ENCODE peak calls at places on chromosomes 5 and 9, in six cellular contexts. T, A, P, C, V and L are unnamed samples.

GRCh38 chr9:118896356-118897000 is 472.8 kb downstream of the BRINP1 start:
- DNase-seq in T (no peak), A (no peak), P (no peak), C (no peak), V (no peak), L (no peak)

GRCh38 chr5:6355294-6355693 is 23.1 kb downstream of the MED10 start:
- DNase-seq in T (no peak), A (no peak), P (no peak), C (no peak), V (no peak), L (no peak)

GRCh38 chr5:37717613-37718431 is 122.0 kb downstream of the GDNF start:
- DNase-seq in T (no peak), A (peak; percentile 95), P (no peak), C (no peak), V (peak; percentile 88), L (no peak)

GRCh38 chr5:1374680-1375055 is 29.8 kb upstream of the CLPTM1L start:
- DNase-seq in T (no peak), A (no peak), P (no peak), C (no peak), V (peak; percentile 7), L (no peak)

GRCh38 chr9:95242613-95243012 is 74.9 kb downstream of the FANCC start:
- DNase-seq in T (no peak), A (no peak), P (no peak), C (no peak), V (no peak), L (no peak)

GRCh38 chr9:107367727-107368502 is 84.8 kb downstream of the RAD23B start:
- DNase-seq in T (no peak), A (no peak), P (no peak), C (no peak), V (no peak), L (no peak)

GRCh38 chr5:581266-581665 is 30.9 kb upstream of the CEP72 start:
- DNase-seq in T (no peak), A (no peak), P (no peak), C (no peak), V (no peak), L (no peak)

GRCh38 chr9:7500521-7500920 is 299.1 kb downstream of the DMAC1 start:
- DNase-seq in T (no peak), A (no peak), P (no peak), C (no peak), V (no peak), L (no peak)

GRCh38 chr9:3177921-3178320 is 334.0 kb upstream of the PUM3 start:
- DNase-seq in T (no peak), A (no peak), P (no peak), C (no peak), V (peak; percentile 44), L (no peak)

GRCh38 chr9:37404590-37404989 is 17.9 kb upstream of the GRHPR start:
- DNase-seq in T (no peak), A (no peak), P (no peak), C (no peak), V (no peak), L (no peak)

GRCh38 chr5:156479864-156480263 is 152.9 kb downstream of the SGCD start:
- DNase-seq in T (no peak), A (no peak), P (no peak), C (no peak), V (peak; percentile 74), L (no peak)

GRCh38 chr5:173864126-173865075 is 23.7 kb upstream of the CPEB4 start:
- DNase-seq in T (no peak), A (no peak), P (no peak), C (no peak), V (no peak), L (no peak)

GRCh38 chr5:54186912-54187445 is 123.4 kb downstream of the ARL15 start:
- DNase-seq in T (no peak), A (no peak), P (no peak), C (no peak), V (no peak), L (no peak)

GRCh38 chr5:126003309-126003708 is 419.9 kb upstream of the GRAMD2B start:
- DNase-seq in T (no peak), A (no peak), P (no peak), C (no peak), V (peak; percentile 42), L (no peak)

GRCh38 chr9:25678147-25678666 is at the start of gene TUSC1:
- DNase-seq in T (no peak), A (peak; percentile 72), P (peak; percentile 11), C (no peak), V (peak; percentile 89), L (peak; percentile 32)

GRCh38 chr5:170638454-170639220 is 134.8 kb downstream of the KCNIP1 start:
- DNase-seq in T (peak; percentile 58), A (peak; percentile 43), P (peak; percentile 31), C (peak; percentile 52), V (peak; percentile 53), L (peak; percentile 64)

GRCh38 chr9:24051587-24051986 is 225.5 kb upstream of the ELAVL2 start:
- DNase-seq in T (no peak), A (no peak), P (no peak), C (no peak), V (no peak), L (no peak)

GRCh38 chr5:121053055-121053985 is 589.2 kb downstream of the PRR16 start:
- DNase-seq in T (no peak), A (no peak), P (no peak), C (no peak), V (peak; percentile 14), L (no peak)

GRCh38 chr9:113858282-113858681 is 17.8 kb upstream of the ZNF618 start:
- DNase-seq in T (no peak), A (no peak), P (no peak), C (no peak), V (no peak), L (no peak)

GRCh38 chr9:82206490-82206889 is 217.9 kb downstream of the SPATA31D1 start:
- DNase-seq in T (no peak), A (no peak), P (no peak), C (no peak), V (peak; percentile 75), L (no peak)

GRCh38 chr9:120942186-120943001 is 15.8 kb upstream of the TRAF1 start:
- DNase-seq in T (no peak), A (peak; percentile 56), P (no peak), C (no peak), V (peak; percentile 43), L (no peak)

GRCh38 chr9:135139366-135139965 is 52.0 kb downstream of the OLFM1 start:
- DNase-seq in T (no peak), A (no peak), P (no peak), C (no peak), V (no peak), L (no peak)

GRCh38 chr5:176583076-176583475 is 26.9 kb downstream of the GPRIN1 start:
- DNase-seq in T (no peak), A (no peak), P (no peak), C (no peak), V (no peak), L (no peak)

GRCh38 chr9:34664281-34665108 is 2.0 kb upstream of the CCL27 start:
- DNase-seq in T (no peak), A (no peak), P (peak; percentile 76), C (no peak), V (peak; percentile 83), L (no peak)

GRCh38 chr5:14156611-14157493 is 13.7 kb downstream of the TRIO start:
- DNase-seq in T (no peak), A (peak; percentile 99), P (no peak), C (no peak), V (peak; percentile 98), L (no peak)

GRCh38 chr9:133990366-133991210 is 1.5 kb downstream of the VAV2 start:
- DNase-seq in T (no peak), A (peak; percentile 67), P (no peak), C (no peak), V (peak; percentile 89), L (no peak)

GRCh38 chr9:13278368-13279246 is 885 bp downstream of the MPDZ start:
- DNase-seq in T (no peak), A (no peak), P (no peak), C (no peak), V (peak; percentile 77), L (no peak)

GRCh38 chr9:76873056-76873792 is 32.7 kb downstream of the PRUNE2 start:
- DNase-seq in T (no peak), A (no peak), P (no peak), C (no peak), V (peak; percentile 25), L (no peak)

GRCh38 chr5:142537938-142538337 is 148.0 kb downstream of the FGF1 start:
- DNase-seq in T (no peak), A (no peak), P (peak; percentile 34), C (no peak), V (peak; percentile 39), L (no peak)

GRCh38 chr9:87270241-87271234 is 227.1 kb upstream of the DAPK1 start:
- DNase-seq in T (no peak), A (no peak), P (no peak), C (no peak), V (peak; percentile 94), L (no peak)

GRCh38 chr5:83718195-83718825 is 2.3 kb downstream of the HAPLN1 start:
- DNase-seq in T (no peak), A (peak; percentile 52), P (peak; percentile 38), C (no peak), V (peak; percentile 69), L (peak; percentile 32)

GRCh38 chr5:135114759-135115158 is 80.7 kb upstream of the PITX1 start:
- DNase-seq in T (no peak), A (no peak), P (no peak), C (no peak), V (no peak), L (no peak)

GRCh38 chr5:168300377-168301182 is 9.1 kb downstream of the WWC1 start:
- DNase-seq in T (no peak), A (no peak), P (no peak), C (no peak), V (no peak), L (no peak)

GRCh38 chr5:107668933-107669542 is 1.7 kb downstream of the EFNA5 start:
- DNase-seq in T (no peak), A (no peak), P (no peak), C (no peak), V (no peak), L (no peak)

GRCh38 chr5:151810907-151811306 is 39.2 kb downstream of the G3BP1 start:
- DNase-seq in T (no peak), A (no peak), P (no peak), C (no peak), V (peak; percentile 15), L (no peak)

GRCh38 chr5:177194278-177194677 is 60.7 kb downstream of the NSD1 start:
- DNase-seq in T (no peak), A (peak; percentile 90), P (no peak), C (no peak), V (peak; percentile 99), L (no peak)

GRCh38 chr9:137441289-137441934 is at the start of gene ENTPD8:
- DNase-seq in T (no peak), A (peak; percentile 73), P (no peak), C (no peak), V (no peak), L (peak; percentile 81)

GRCh38 chr9:28782630-28783029 is 1209.3 kb upstream of the C9orf72 start:
- DNase-seq in T (no peak), A (no peak), P (no peak), C (no peak), V (no peak), L (no peak)

GRCh38 chr5:23014817-23015216 is 161.7 kb upstream of the CDH12 start:
- DNase-seq in T (no peak), A (no peak), P (no peak), C (no peak), V (no peak), L (no peak)

GRCh38 chr9:592225-592624 is 249.3 kb upstream of the DMRT1 start:
- DNase-seq in T (no peak), A (no peak), P (no peak), C (no peak), V (no peak), L (no peak)